ENCODE peak calls at places on chromosomes 6 and 20, in seven cellular contexts. D, T, V, W, K, C and U are unnamed samples.

GRCh38 chr6:45353654-45354053 is 24.1 kb downstream of the SUPT3H start:
- DNase-seq in D (no peak), T (no peak), V (no peak), W (no peak), K (no peak), C (no peak), U (no peak)

GRCh38 chr20:38092260-38092857 is 58.8 kb downstream of the RPRD1B start:
- DNase-seq in D (no peak), T (no peak), V (no peak), W (no peak), K (no peak), C (no peak), U (no peak)

GRCh38 chr20:62345681-62346370 is 21.3 kb downstream of the LAMA5 start:
- DNase-seq in D (no peak), T (no peak), V (no peak), W (no peak), K (no peak), C (no peak), U (no peak)

GRCh38 chr6:116059713-116060571 is 749 bp downstream of the FRK start:
- DNase-seq in D (no peak), T (peak), V (peak), W (peak), K (no peak), C (no peak), U (peak)

GRCh38 chr6:110421749-110422443 is 6.5 kb upstream of the DDO start:
- DNase-seq in D (no peak), T (no peak), V (no peak), W (no peak), K (no peak), C (no peak), U (no peak)

GRCh38 chr6:168841609-168842278 is 400.8 kb downstream of the SMOC2 start:
- DNase-seq in D (no peak), T (no peak), V (no peak), W (no peak), K (no peak), C (no peak), U (no peak)

GRCh38 chr6:51514396-51515051 is 572.9 kb downstream of the PKHD1 start:
- DNase-seq in D (no peak), T (no peak), V (peak), W (no peak), K (peak), C (no peak), U (peak)

GRCh38 chr6:56713285-56713684 is 70.6 kb upstream of the DST start:
- DNase-seq in D (peak), T (no peak), V (peak), W (peak), K (peak), C (peak), U (no peak)

GRCh38 chr6:40371095-40371494 is 216.1 kb downstream of the LRFN2 start:
- DNase-seq in D (no peak), T (no peak), V (no peak), W (no peak), K (no peak), C (no peak), U (no peak)

GRCh38 chr6:36623547-36624459 is 29.6 kb downstream of the SRSF3 start:
- DNase-seq in D (peak), T (peak), V (peak), W (peak), K (no peak), C (peak), U (no peak)

GRCh38 chr20:41145317-41145716 is 8.0 kb downstream of the PLCG1 start:
- DNase-seq in D (no peak), T (no peak), V (no peak), W (no peak), K (no peak), C (no peak), U (no peak)

GRCh38 chr6:20279608-20280287 is 67.5 kb upstream of the MBOAT1 start:
- DNase-seq in D (no peak), T (no peak), V (peak), W (peak), K (no peak), C (no peak), U (no peak)

GRCh38 chr6:138517635-138518034 is 18.3 kb upstream of the NHSL1 start:
- DNase-seq in D (peak), T (peak), V (peak), W (peak), K (no peak), C (peak), U (peak)

GRCh38 chr6:145903356-145904102 is 60.6 kb downstream of the SHPRH start:
- DNase-seq in D (no peak), T (no peak), V (no peak), W (no peak), K (no peak), C (no peak), U (no peak)

GRCh38 chr20:826695-827323 is 6.7 kb upstream of the FAM110A start:
- DNase-seq in D (no peak), T (peak), V (no peak), W (no peak), K (no peak), C (no peak), U (no peak)

GRCh38 chr20:63895886-63896135 is 885 bp downstream of the DNAJC5 start:
- DNase-seq in D (no peak), T (no peak), V (peak), W (peak), K (no peak), C (no peak), U (no peak)

GRCh38 chr20:63896136-63896890 is 1.4 kb downstream of the DNAJC5 start:
- DNase-seq in D (peak), T (peak), V (peak), W (peak), K (no peak), C (no peak), U (no peak)

GRCh38 chr20:63894358-63895201 is at the start of gene DNAJC5:
- DNase-seq in D (peak), T (peak), V (peak), W (peak), K (peak), C (peak), U (no peak)

GRCh38 chr20:63893999-63894357 is 948 bp upstream of the DNAJC5 start:
- DNase-seq in D (no peak), T (no peak), V (no peak), W (peak), K (no peak), C (no peak), U (no peak)

GRCh38 chr20:63895202-63895885 is 418 bp downstream of the DNAJC5 start:
- DNase-seq in D (no peak), T (no peak), V (no peak), W (no peak), K (no peak), C (no peak), U (no peak)
- H3K27ac ChIP-seq in D (peak), T (peak), V (peak), W (peak), K (peak), C (peak), U (peak)

GRCh38 chr6:34563513-34563870 is 7.4 kb upstream of the SPDEF start:
- DNase-seq in D (no peak), T (no peak), V (no peak), W (no peak), K (no peak), C (no peak), U (no peak)
- H3K27ac ChIP-seq in D (no peak), T (no peak), V (no peak), W (no peak), K (no peak), C (no peak), U (no peak)

GRCh38 chr6:44150317-44150917 is 8.2 kb upstream of the CAPN11 start:
- DNase-seq in D (no peak), T (no peak), V (no peak), W (no peak), K (no peak), C (no peak), U (no peak)

GRCh38 chr6:44152533-44152932 is 6.1 kb upstream of the CAPN11 start:
- DNase-seq in D (no peak), T (no peak), V (no peak), W (no peak), K (no peak), C (no peak), U (no peak)

GRCh38 chr6:44154067-44154466 is 4.6 kb upstream of the CAPN11 start:
- DNase-seq in D (no peak), T (no peak), V (no peak), W (no peak), K (no peak), C (no peak), U (no peak)

GRCh38 chr6:44151348-44152108 is 7.1 kb upstream of the CAPN11 start:
- DNase-seq in D (peak), T (peak), V (peak), W (peak), K (no peak), C (peak), U (peak)

DNA sequence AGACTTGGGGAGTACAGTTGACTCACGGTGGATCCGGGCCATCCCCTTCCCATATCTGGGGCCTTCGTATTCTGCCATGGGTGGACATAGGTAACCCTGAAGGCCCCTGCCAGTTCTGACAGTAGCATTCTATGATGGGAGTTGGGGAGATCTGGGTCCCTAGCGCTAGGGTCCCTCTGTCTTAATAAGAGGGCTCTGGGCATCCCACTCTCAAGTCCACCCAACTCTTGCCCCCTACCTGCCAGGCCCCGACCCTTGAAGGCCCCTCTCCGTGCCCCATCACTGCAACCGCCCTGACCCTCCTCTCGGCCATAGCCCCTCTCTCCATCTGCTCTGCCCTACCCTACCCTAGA is 6.5 kb upstream of the CAPN11 start:
- DNase-seq in D (no peak), T (no peak), V (no peak), W (no peak), K (no peak), C (no peak), U (no peak)
- H3K27ac ChIP-seq in D (no peak), T (no peak), V (no peak), W (no peak), K (no peak), C (no peak), U (no peak)

GRCh38 chr20:34871320-34871926 is 1.2 kb downstream of the GGT7 start:
- DNase-seq in D (no peak), T (no peak), V (no peak), W (no peak), K (no peak), C (no peak), U (no peak)

GRCh38 chr20:34873583-34874093 is 982 bp upstream of the GGT7 start:
- DNase-seq in D (no peak), T (no peak), V (no peak), W (no peak), K (no peak), C (no peak), U (no peak)

GRCh38 chr20:34874094-34874654 is 1.5 kb upstream of the GGT7 start:
- DNase-seq in D (peak), T (peak), V (peak), W (peak), K (peak), C (peak), U (peak)

GRCh38 chr20:34871966-34872603 is 571 bp downstream of the GGT7 start:
- DNase-seq in D (no peak), T (no peak), V (no peak), W (no peak), K (no peak), C (no peak), U (no peak)

DNA sequence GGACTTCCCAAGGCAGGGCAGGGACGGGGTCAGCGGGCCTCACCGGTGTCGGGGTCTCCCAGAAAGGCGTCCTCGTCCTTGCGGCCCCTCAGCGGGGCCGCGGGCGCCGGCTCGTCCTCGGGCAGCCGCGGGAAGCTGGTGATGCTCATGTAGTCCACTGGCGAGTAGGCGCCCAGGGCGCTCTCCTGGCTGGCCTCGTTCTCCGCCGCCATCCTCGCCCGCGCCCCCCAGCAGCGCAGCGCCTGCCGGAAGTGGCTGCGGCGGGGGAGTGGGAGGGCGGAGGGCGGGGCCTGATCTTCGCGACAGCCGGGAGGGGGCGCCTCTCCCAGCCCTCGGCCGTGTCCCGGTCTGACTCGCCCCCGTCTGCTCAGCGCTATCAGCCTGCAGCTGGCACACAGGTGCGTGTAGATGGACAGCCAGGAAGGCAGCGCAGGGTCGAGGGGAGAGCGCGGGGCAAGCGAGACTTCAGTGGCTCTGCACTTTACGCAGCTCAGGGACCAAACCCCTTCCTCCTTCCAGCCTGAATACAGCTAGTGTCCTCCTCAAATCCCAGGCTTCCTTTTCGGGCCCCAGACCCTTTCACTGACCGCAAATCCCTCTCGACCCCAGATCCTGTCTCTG is at the start of gene GGT7:
- DNase-seq in D (peak), T (peak), V (peak), W (peak), K (no peak), C (peak), U (no peak)
- H3K27ac ChIP-seq in D (peak), T (peak), V (no peak), W (no peak), K (no peak), C (no peak), U (no peak)

GRCh38 chr6:167746377-167747151 is 80.1 kb upstream of the AFDN start:
- DNase-seq in D (no peak), T (no peak), V (no peak), W (no peak), K (no peak), C (no peak), U (no peak)
- H3K27ac ChIP-seq in D (no peak), T (no peak), V (no peak), W (no peak), K (no peak), C (no peak), U (no peak)